ENCODE peak calls at places on chromosomes 12 and 14, in eight cellular contexts. J is right atrium auricular region; C is dorsolateral prefrontal cortex; P is lower leg skin; R is uterus; E is testis; G is PC-9; V is CD8-positive, alpha-beta T cell. W is an unnamed sample.

GRCh38 chr14:34128665-34129064 is 177.8 kb upstream of the EGLN3 start:
- DNase-seq in J (no peak), C (peak), P (no peak), R (no peak), E (no peak), G (no peak), V (no peak), W (no peak)

GRCh38 chr12:102067574-102068258 is 5.9 kb upstream of the WASHC3 start:
- DNase-seq in J (no peak), C (no peak), P (no peak), R (peak), E (no peak), G (no peak), V (no peak), W (peak)

GRCh38 chr12:120584343-120585149 is 3.3 kb upstream of the POP5 start:
- DNase-seq in J (peak), C (peak), P (peak), R (peak), E (peak), G (peak), V (peak), W (no peak)

GRCh38 chr14:75577724-75578098 is 709 bp upstream of the FLVCR2 start:
- DNase-seq in J (peak), C (peak), P (peak), R (peak), E (peak), G (peak), V (peak), W (peak)

GRCh38 chr12:19614601-19615442 is 175.5 kb downstream of the AEBP2 start:
- DNase-seq in J (no peak), C (no peak), P (no peak), R (no peak), E (no peak), G (no peak), V (no peak), W (no peak)

GRCh38 chr12:32248594-32249140 is 142.0 kb downstream of the BICD1 start:
- DNase-seq in J (no peak), C (no peak), P (no peak), R (no peak), E (no peak), G (no peak), V (no peak), W (peak)

GRCh38 chr14:87990687-87991086 is 2.3 kb downstream of the GALC start:
- DNase-seq in J (no peak), C (no peak), P (no peak), R (no peak), E (peak), G (no peak), V (no peak), W (no peak)

GRCh38 chr12:52487211-52487610 is 5.8 kb downstream of the KRT6A start:
- DNase-seq in J (no peak), C (no peak), P (no peak), R (no peak), E (no peak), G (no peak), V (no peak), W (no peak)

GRCh38 chr12:77685112-77685511 is 145.6 kb upstream of the NAV3 start:
- DNase-seq in J (peak), C (peak), P (peak), R (peak), E (peak), G (peak), V (no peak), W (peak)

GRCh38 chr12:15558915-15559528 is 230.2 kb downstream of the EPS8 start:
- DNase-seq in J (no peak), C (no peak), P (no peak), R (no peak), E (no peak), G (no peak), V (no peak), W (peak)

GRCh38 chr12:121795029-121795977 is 1.8 kb upstream of the RHOF start:
- DNase-seq in J (peak), C (peak), P (peak), R (peak), E (peak), G (peak), V (peak), W (peak)

GRCh38 chr12:54232790-54233189 is 44.0 kb upstream of the SMUG1 start:
- DNase-seq in J (no peak), C (no peak), P (no peak), R (no peak), E (no peak), G (no peak), V (no peak), W (peak)

GRCh38 chr14:33249361-33249760 is 310.7 kb downstream of the NPAS3 start:
- DNase-seq in J (no peak), C (no peak), P (no peak), R (no peak), E (no peak), G (no peak), V (no peak), W (no peak)

GRCh38 chr12:70590549-70591226 is 46.5 kb downstream of the PTPRB start:
- DNase-seq in J (no peak), C (no peak), P (no peak), R (no peak), E (no peak), G (no peak), V (no peak), W (peak)

GRCh38 chr12:132610051-132610759 is at the start of gene LRCOL1:
- DNase-seq in J (no peak), C (no peak), P (no peak), R (no peak), E (peak), G (no peak), V (no peak), W (peak)

GRCh38 chr14:90521121-90521929 is 124.5 kb downstream of the CALM1 start:
- DNase-seq in J (no peak), C (no peak), P (no peak), R (peak), E (peak), G (no peak), V (no peak), W (no peak)

GRCh38 chr14:104123879-104124278 is 14.5 kb upstream of the KIF26A start:
- DNase-seq in J (no peak), C (no peak), P (no peak), R (no peak), E (no peak), G (no peak), V (no peak), W (no peak)

GRCh38 chr12:116916714-116917114 is 6.0 kb downstream of the FBXW8 start:
- DNase-seq in J (no peak), C (no peak), P (no peak), R (no peak), E (no peak), G (peak), V (peak), W (peak)

GRCh38 chr12:66664076-66664475 is 14.8 kb downstream of the GRIP1 start:
- DNase-seq in J (no peak), C (no peak), P (no peak), R (no peak), E (no peak), G (no peak), V (no peak), W (no peak)

GRCh38 chr14:101781240-101782061 is 19.9 kb downstream of the PPP2R5C start:
- DNase-seq in J (no peak), C (no peak), P (peak), R (no peak), E (no peak), G (no peak), V (peak), W (no peak)

GRCh38 chr14:59882957-59883356 is 12.4 kb upstream of the RTN1 start:
- DNase-seq in J (no peak), C (no peak), P (no peak), R (no peak), E (no peak), G (no peak), V (no peak), W (no peak)
- TF ChIP-seq CTCF in J (no peak), C (no peak), P (no peak), R (no peak), E (peak), G (peak), V (no peak), W (peak)

GRCh38 chr14:37587881-37588666 is 7.0 kb downstream of the FOXA1 start:
- DNase-seq in J (no peak), C (no peak), P (no peak), R (no peak), E (no peak), G (no peak), V (no peak), W (no peak)
- H3K4me3 ChIP-seq in J (no peak), C (no peak), P (no peak), R (no peak), E (no peak), G (peak), V (no peak), W (no peak)

GRCh38 chr14:100608586-100609330 is 21.5 kb upstream of the BEGAIN start:
- DNase-seq in J (no peak), C (peak), P (peak), R (no peak), E (peak), G (no peak), V (no peak), W (no peak)
- TF ChIP-seq CTCF in J (no peak), C (no peak), P (no peak), R (no peak), E (no peak), G (no peak), V (no peak), W (no peak)

GRCh38 chr12:26226629-26227375 is 31.4 kb downstream of the SSPN start:
- DNase-seq in J (no peak), C (peak), P (peak), R (no peak), E (peak), G (peak), V (no peak), W (peak)
- H3K4me3 ChIP-seq in J (peak), C (peak), P (no peak), R (peak), E (peak), G (peak), V (no peak), W (peak)